ENCODE peak calls at places on chromosomes 16 and 17, in eight cellular contexts. P is heart left ventricle, U is A549, R is esophagus squamous epithelium, L is Peyer's patch, A is uterus, D is sigmoid colon, J is tibial nerve. H is an unnamed sample. For H3K4me1 and H3K9me3, the result is how much of the 10 kb centered on the place peaks cover.

GRCh38 chr17:48860034-48860433 is 29.2 kb downstream of the CALCOCO2 start:
- DNase-seq in P (no peak), U (peak), R (no peak), L (no peak), A (no peak), D (no peak), J (no peak), H (no peak)

GRCh38 chr17:78935419-78936323 is 10.5 kb upstream of the TIMP2 start:
- DNase-seq in P (peak), U (peak), R (no peak), L (no peak), A (peak), D (peak), J (peak), H (peak)

GRCh38 chr17:32784113-32784512 is 92.8 kb downstream of the MYO1D start:
- DNase-seq in P (no peak), U (no peak), R (no peak), L (no peak), A (no peak), D (no peak), J (no peak), H (no peak)

GRCh38 chr16:82629441-82630027 is 2.8 kb downstream of the CDH13 start:
- DNase-seq in P (no peak), U (no peak), R (no peak), L (no peak), A (peak), D (peak), J (no peak), H (no peak)

GRCh38 chr17:73802871-73803270 is 158.6 kb upstream of the SDK2 start:
- DNase-seq in P (no peak), U (no peak), R (no peak), L (no peak), A (no peak), D (no peak), J (no peak), H (no peak)

GRCh38 chr16:13150181-13150885 is 248.9 kb downstream of the SHISA9 start:
- DNase-seq in P (no peak), U (no peak), R (no peak), L (no peak), A (no peak), D (no peak), J (no peak), H (no peak)

GRCh38 chr16:89446136-89446974 is 44.0 kb downstream of the ANKRD11 start:
- DNase-seq in P (no peak), U (no peak), R (no peak), L (no peak), A (no peak), D (no peak), J (no peak), H (no peak)

GRCh38 chr17:5758651-5759050 is 174.3 kb upstream of the NLRP1 start:
- DNase-seq in P (no peak), U (no peak), R (no peak), L (no peak), A (no peak), D (no peak), J (no peak), H (peak)

GRCh38 chr17:69012895-69013805 is 47.6 kb downstream of the ABCA9 start:
- DNase-seq in P (no peak), U (no peak), R (no peak), L (no peak), A (peak), D (no peak), J (no peak), H (no peak)

GRCh38 chr16:70657956-70658355 is 11.6 kb downstream of the IL34 start:
- DNase-seq in P (no peak), U (no peak), R (no peak), L (no peak), A (no peak), D (peak), J (no peak), H (no peak)

GRCh38 chr17:68734202-68734825 is 133.1 kb upstream of the FAM20A start:
- DNase-seq in P (no peak), U (no peak), R (no peak), L (no peak), A (no peak), D (no peak), J (no peak), H (no peak)

GRCh38 chr17:66165537-66166123 is 26.3 kb downstream of the CEP112 start:
- DNase-seq in P (no peak), U (peak), R (no peak), L (no peak), A (no peak), D (no peak), J (peak), H (no peak)

GRCh38 chr17:14513835-14514234 is 213.0 kb downstream of the HS3ST3B1 start:
- DNase-seq in P (no peak), U (no peak), R (no peak), L (no peak), A (no peak), D (no peak), J (no peak), H (no peak)

GRCh38 chr17:50199651-50200446 is 1.6 kb downstream of the COL1A1 start:
- DNase-seq in P (peak), U (peak), R (peak), L (peak), A (peak), D (peak), J (peak), H (peak)

GRCh38 chr16:67676516-67676915 is 9.9 kb downstream of the C16orf86 start:
- DNase-seq in P (no peak), U (no peak), R (no peak), L (no peak), A (no peak), D (no peak), J (no peak), H (no peak)

GRCh38 chr16:52191533-52192134 is 355.3 kb downstream of the TOX3 start:
- DNase-seq in P (peak), U (peak), R (no peak), L (peak), A (peak), D (peak), J (peak), H (peak)

GRCh38 chr17:75909812-75910274 is 5.2 kb upstream of the MRPL38 start:
- DNase-seq in P (no peak), U (no peak), R (no peak), L (no peak), A (peak), D (no peak), J (no peak), H (no peak)

GRCh38 chr17:70138309-70138865 is 30.9 kb upstream of the KCNJ2 start:
- DNase-seq in P (no peak), U (no peak), R (no peak), L (no peak), A (no peak), D (no peak), J (peak), H (no peak)

GRCh38 chr17:19298561-19299213 is 61.5 kb downstream of the EPN2 start:
- DNase-seq in P (no peak), U (no peak), R (no peak), L (no peak), A (no peak), D (no peak), J (no peak), H (no peak)

GRCh38 chr16:25126820-25127232 is 15.3 kb downstream of the LCMT1 start:
- DNase-seq in P (no peak), U (peak), R (no peak), L (no peak), A (peak), D (no peak), J (no peak), H (peak)

GRCh38 chr16:340370-341091 is 12.0 kb downstream of the AXIN1 start:
- DNase-seq in P (no peak), U (no peak), R (no peak), L (no peak), A (no peak), D (no peak), J (no peak), H (no peak)

GRCh38 chr16:20385844-20386832 is 18.4 kb downstream of the PDILT start:
- DNase-seq in P (peak), U (peak), R (no peak), L (peak), A (peak), D (peak), J (peak), H (peak)

GRCh38 chr16:28984619-28985135 is at the start of gene LAT:
- DNase-seq in P (no peak), U (no peak), R (no peak), L (peak), A (no peak), D (no peak), J (no peak), H (no peak)

GRCh38 chr17:48995871-48996695 is 1.1 kb upstream of the IGF2BP1 start:
- DNase-seq in P (no peak), U (peak), R (no peak), L (no peak), A (no peak), D (no peak), J (no peak), H (no peak)

GRCh38 chr16:15031179-15031578 is 24.7 kb downstream of the NTAN1 start:
- DNase-seq in P (no peak), U (no peak), R (no peak), L (no peak), A (peak), D (peak), J (no peak), H (no peak)

GRCh38 chr16:82345318-82345717 is 175.3 kb upstream of the MPHOSPH6 start:
- DNase-seq in P (no peak), U (no peak), R (no peak), L (no peak), A (no peak), D (no peak), J (no peak), H (no peak)

GRCh38 chr17:19424934-19425868 is 14.2 kb downstream of the RNF112 start:
- DNase-seq in P (no peak), U (no peak), R (no peak), L (no peak), A (no peak), D (no peak), J (no peak), H (peak)

GRCh38 chr17:1769826-1770477 is 8.1 kb downstream of the SERPINF1 start:
- DNase-seq in P (no peak), U (peak), R (no peak), L (peak), A (no peak), D (no peak), J (no peak), H (no peak)

GRCh38 chr16:14186007-14186953 is 115.2 kb downstream of the MRTFB start:
- DNase-seq in P (peak), U (no peak), R (no peak), L (no peak), A (peak), D (no peak), J (no peak), H (no peak)

GRCh38 chr16:83681421-83681820 is 126.4 kb upstream of the HSBP1 start:
- DNase-seq in P (no peak), U (no peak), R (no peak), L (no peak), A (no peak), D (no peak), J (no peak), H (no peak)

GRCh38 chr16:64910351-64910750 is 211.5 kb downstream of the CDH11 start:
- DNase-seq in P (peak), U (no peak), R (no peak), L (no peak), A (no peak), D (no peak), J (no peak), H (peak)

GRCh38 chr17:40340880-40341807 is 23.4 kb downstream of the GJD3 start:
- DNase-seq in P (peak), U (peak), R (peak), L (peak), A (peak), D (peak), J (peak), H (peak)
- H3K4me1 ChIP-seq in P (half or more), U (half or more), R (under half), L (under half), A (under half), D (under half), J (under half), H (half or more)

GRCh38 chr17:28125530-28126382 is 83.3 kb downstream of the NLK start:
- DNase-seq in P (no peak), U (no peak), R (no peak), L (no peak), A (no peak), D (no peak), J (no peak), H (no peak)

GRCh38 chr17:28131592-28131991 is 89.1 kb downstream of the NLK start:
- DNase-seq in P (no peak), U (no peak), R (no peak), L (no peak), A (no peak), D (no peak), J (no peak), H (no peak)

GRCh38 chr17:28124962-28125361 is 82.5 kb downstream of the NLK start:
- DNase-seq in P (no peak), U (no peak), R (no peak), L (no peak), A (no peak), D (no peak), J (no peak), H (no peak)

GRCh38 chr17:28133562-28133970 is 91.1 kb downstream of the NLK start:
- DNase-seq in P (no peak), U (no peak), R (no peak), L (no peak), A (no peak), D (no peak), J (no peak), H (no peak)

GRCh38 chr17:28130455-28130854 is 88.0 kb downstream of the NLK start:
- DNase-seq in P (no peak), U (no peak), R (no peak), L (no peak), A (no peak), D (no peak), J (no peak), H (no peak)
- TF ChIP-seq POLR2A in P (no peak), U (no peak), R (no peak), L (no peak), A (no peak), D (no peak), J (no peak), H (no peak)

GRCh38 chr17:8003594-8004181 is 1.3 kb downstream of the GUCY2D start:
- DNase-seq in P (no peak), U (no peak), R (no peak), L (no peak), A (no peak), D (peak), J (no peak), H (no peak)
- H3K9me3 ChIP-seq in P (under half), U (under half), R (under half), L (under half), A (under half), D (under half), J (under half), H (under half)

DNA sequence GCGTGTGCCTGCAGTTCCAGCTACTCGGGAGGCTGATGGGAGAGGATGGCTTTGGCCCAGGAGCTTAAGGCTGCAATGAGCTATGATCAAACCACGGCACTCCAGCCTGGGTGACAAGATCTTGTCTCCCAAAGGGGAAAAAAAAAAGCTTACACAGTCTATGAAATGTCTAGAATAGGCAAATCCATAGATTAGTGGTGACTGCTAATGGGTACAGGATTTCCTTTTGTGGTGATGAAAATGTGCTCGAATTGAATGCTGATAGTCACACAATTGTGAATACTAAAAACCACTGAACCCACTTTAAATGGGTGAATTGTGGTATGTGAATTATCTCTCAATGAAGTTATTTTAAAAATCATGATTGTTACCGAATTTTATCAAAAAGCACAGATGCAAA is 14.9 kb downstream of the USP7 start:
- DNase-seq in P (no peak), U (no peak), R (no peak), L (no peak), A (no peak), D (no peak), J (no peak), H (no peak)
- H3K4me1 ChIP-seq in P (half or more), U (under half), R (under half), L (half or more), A (under half), D (half or more), J (under half), H (half or more)

DNA sequence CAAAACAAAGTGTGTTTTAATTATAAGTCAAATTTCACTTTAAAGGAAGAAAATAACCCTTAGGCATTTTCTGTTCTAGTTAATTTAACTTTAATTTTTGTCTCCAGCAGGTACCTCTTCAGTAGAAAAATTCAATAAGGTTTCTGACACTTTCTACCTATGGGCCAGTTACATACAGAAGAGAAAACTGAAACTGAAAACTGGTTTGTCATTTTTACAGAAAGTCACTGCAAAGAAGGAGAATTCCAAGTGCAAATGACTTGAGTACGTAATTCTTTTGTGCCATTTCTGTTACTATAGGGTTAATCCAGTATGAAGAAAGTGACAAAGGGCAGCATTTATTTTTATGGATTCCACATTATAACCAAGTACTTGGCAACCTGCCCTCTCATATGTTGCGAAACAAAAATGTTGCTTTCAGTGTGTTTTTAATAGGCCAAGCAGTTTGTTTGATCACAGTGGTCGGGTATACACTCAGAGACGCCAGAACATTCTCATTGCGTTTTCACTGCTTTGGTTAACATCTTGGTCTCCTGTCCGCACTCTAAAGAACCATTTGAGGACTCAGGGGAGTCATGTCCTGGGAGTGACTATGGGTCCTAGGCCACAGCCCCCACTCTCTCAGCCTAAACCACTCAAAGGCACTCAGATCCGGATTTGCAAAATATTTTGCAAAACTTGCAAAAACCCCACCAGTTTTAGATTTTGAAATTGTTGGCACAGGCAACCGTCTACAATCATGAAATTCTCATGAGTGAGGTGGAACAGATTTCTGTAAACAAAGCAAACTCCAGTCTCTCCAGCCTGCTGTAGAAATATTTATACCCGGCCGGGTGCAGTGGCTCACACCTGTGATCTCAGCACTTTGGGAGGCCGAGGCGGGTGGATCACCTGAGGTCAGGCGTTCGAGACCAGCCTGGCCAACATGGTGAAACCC is 15.3 kb upstream of the HELZ start:
- DNase-seq in P (peak), U (no peak), R (no peak), L (no peak), A (peak), D (peak), J (peak), H (peak)
- TF ChIP-seq POLR2A in P (no peak), U (no peak), R (no peak), L (no peak), A (no peak), D (no peak), J (no peak), H (no peak)

GRCh38 chr16:3193221-3194212 is 5.5 kb downstream of the OR1F1 start:
- DNase-seq in P (no peak), U (peak), R (no peak), L (no peak), A (no peak), D (no peak), J (no peak), H (no peak)
- H3K9me3 ChIP-seq in P (under half), U (under half), R (under half), L (under half), A (under half), D (under half), J (under half), H (under half)

DNA sequence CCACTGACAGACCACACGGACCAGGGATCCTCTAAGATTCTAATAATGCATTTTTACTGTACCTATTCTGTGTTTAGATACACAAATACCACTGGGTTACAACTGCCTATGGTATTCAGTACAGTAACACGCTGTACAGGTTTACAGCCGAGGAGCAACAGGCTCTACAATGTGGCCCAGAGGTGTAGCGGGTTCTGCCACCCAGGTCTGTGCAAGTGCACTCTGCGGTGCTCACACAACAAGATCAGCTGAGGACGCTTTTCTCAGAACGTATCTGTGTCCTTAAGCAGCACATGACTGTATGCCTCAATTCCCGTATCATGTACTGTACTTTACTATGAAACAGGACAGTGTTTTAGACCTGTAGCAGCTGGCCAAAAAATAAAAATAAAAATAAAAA is 6.5 kb downstream of the ZCCHC14 start:
- DNase-seq in P (no peak), U (no peak), R (no peak), L (no peak), A (no peak), D (no peak), J (no peak), H (no peak)
- H3K4me1 ChIP-seq in P (half or more), U (under half), R (under half), L (under half), A (under half), D (half or more), J (under half), H (half or more)

DNA sequence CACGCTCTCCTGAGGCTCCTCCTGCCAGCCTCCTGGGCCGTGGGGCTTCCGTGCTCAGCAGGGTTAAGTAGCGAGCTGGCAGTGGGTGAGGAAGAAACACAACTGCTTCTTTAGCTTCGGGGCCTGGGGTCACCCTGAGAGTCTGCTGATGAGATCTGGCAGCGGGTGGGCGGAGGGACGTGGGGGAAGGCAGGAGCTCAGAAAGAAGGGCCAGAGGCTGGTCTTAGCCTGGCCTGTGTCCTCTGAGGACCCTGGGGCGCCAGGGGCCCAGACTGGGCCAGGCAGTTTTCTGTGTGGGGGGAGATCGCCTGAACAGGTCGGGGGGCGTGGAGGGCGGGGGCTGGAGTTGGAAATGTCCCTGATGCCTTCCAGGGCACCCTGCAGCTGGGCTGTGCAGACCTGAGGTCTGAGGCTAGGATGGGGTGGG is 97.8 kb upstream of the GSE1 start:
- DNase-seq in P (no peak), U (no peak), R (no peak), L (no peak), A (no peak), D (no peak), J (no peak), H (no peak)
- TF ChIP-seq POLR2A in P (no peak), U (peak), R (no peak), L (no peak), A (no peak), D (no peak), J (no peak), H (no peak)

DNA sequence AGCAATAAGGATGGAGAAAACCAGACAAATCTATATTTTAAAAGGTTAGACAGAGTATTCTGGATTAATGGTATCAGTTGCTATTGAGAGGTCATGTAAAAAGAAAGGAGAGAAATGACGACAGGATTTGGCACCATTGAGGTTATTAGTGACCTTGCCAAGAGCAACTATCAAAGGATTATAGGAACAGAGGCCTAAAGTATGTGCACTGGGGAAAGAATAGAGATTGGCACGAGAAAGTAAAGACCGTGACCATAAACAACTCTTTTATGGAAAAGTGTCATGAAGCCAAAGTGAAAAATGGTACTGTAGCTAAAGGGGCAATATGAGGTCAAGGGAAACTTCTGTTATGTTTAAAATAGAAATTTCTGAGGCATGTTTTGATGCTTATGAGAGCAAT is 115.2 kb upstream of the KIF2B start:
- DNase-seq in P (no peak), U (no peak), R (no peak), L (no peak), A (no peak), D (no peak), J (no peak), H (no peak)
- H3K9me3 ChIP-seq in P (under half), U (under half), R (under half), L (under half), A (under half), D (under half), J (under half), H (under half)

H was measured in adrenal gland.